ENCODE peak calls at places on chromosomes 7 and 10, in six cellular contexts. S is uterus, W is left ventricle myocardium inferior, M is epithelial cell of esophagus, J is transverse colon, Z is kidney epithelial cell. O is an unnamed sample.

GRCh38 chr7:93018666-93019065 is 99.1 kb downstream of the SAMD9 start:
- DNase-seq in S (no peak), W (no peak), M (no peak), J (no peak), Z (no peak), O (peak; percentile 54)

GRCh38 chr10:123530166-123530870 is 135.8 kb upstream of the GPR26 start:
- DNase-seq in S (no peak), W (no peak), M (no peak), J (no peak), Z (no peak), O (no peak)

GRCh38 chr10:120559800-120560199 is 102.8 kb downstream of the PLPP4 start:
- DNase-seq in S (no peak), W (no peak), M (no peak), J (no peak), Z (no peak), O (no peak)

GRCh38 chr10:17644485-17644964 is 574 bp downstream of the STAM start:
- DNase-seq in S (no peak), W (no peak), M (peak; percentile 32), J (no peak), Z (no peak), O (no peak)

GRCh38 chr10:75049316-75050285 is 61.9 kb upstream of the SAMD8 start:
- DNase-seq in S (peak; percentile 10), W (no peak), M (no peak), J (no peak), Z (no peak), O (no peak)

GRCh38 chr7:96217147-96217546 is 104.8 kb downstream of the SLC25A13 start:
- DNase-seq in S (no peak), W (no peak), M (no peak), J (no peak), Z (no peak), O (no peak)

GRCh38 chr7:137953043-137953691 is 48.7 kb downstream of the CREB3L2 start:
- DNase-seq in S (no peak), W (no peak), M (peak; percentile 52), J (no peak), Z (peak; percentile 78), O (no peak)

GRCh38 chr10:131790021-131790420 is 110.8 kb upstream of the PPP2R2D start:
- DNase-seq in S (no peak), W (no peak), M (no peak), J (no peak), Z (no peak), O (no peak)

GRCh38 chr7:137774793-137775201 is 72.0 kb downstream of the DGKI start:
- DNase-seq in S (no peak), W (no peak), M (peak; percentile 63), J (no peak), Z (peak; percentile 38), O (no peak)

GRCh38 chr7:98278936-98279335 is 2.5 kb upstream of the BRI3 start:
- DNase-seq in S (no peak), W (no peak), M (no peak), J (no peak), Z (no peak), O (no peak)

GRCh38 chr10:17273403-17273802 is 45.4 kb downstream of the VIM start:
- DNase-seq in S (no peak), W (no peak), M (peak; percentile 92), J (no peak), Z (peak; percentile 81), O (peak; percentile 19)

GRCh38 chr7:157004050-157004838 is 6.2 kb downstream of the MNX1 start:
- DNase-seq in S (no peak), W (no peak), M (peak; percentile 42), J (no peak), Z (no peak), O (no peak)

GRCh38 chr10:80488539-80489066 is 34.5 kb downstream of the TSPAN14 start:
- DNase-seq in S (no peak), W (no peak), M (peak; percentile 78), J (no peak), Z (no peak), O (no peak)

GRCh38 chr10:113644185-113645120 is 19.4 kb downstream of the NRAP start:
- DNase-seq in S (no peak), W (no peak), M (peak; percentile 16), J (peak; percentile 36), Z (no peak), O (no peak)

GRCh38 chr7:116698930-116699722 is 27.1 kb downstream of the MET start:
- DNase-seq in S (no peak), W (no peak), M (no peak), J (no peak), Z (no peak), O (no peak)

GRCh38 chr10:4533626-4534025 is 292.4 kb upstream of the AKR1E2 start:
- DNase-seq in S (no peak), W (no peak), M (peak; percentile 92), J (no peak), Z (no peak), O (no peak)

GRCh38 chr7:126016722-126017121 is 1087.1 kb upstream of the POT1 start:
- DNase-seq in S (no peak), W (no peak), M (no peak), J (no peak), Z (no peak), O (no peak)

GRCh38 chr7:25847331-25848070 is 304.5 kb upstream of the NFE2L3 start:
- DNase-seq in S (no peak), W (no peak), M (no peak), J (no peak), Z (no peak), O (no peak)

GRCh38 chr7:94062372-94062771 is 58.2 kb upstream of the BET1 start:
- DNase-seq in S (no peak), W (no peak), M (no peak), J (no peak), Z (no peak), O (no peak)

GRCh38 chr7:135490783-135491182 is 19.1 kb downstream of the CNOT4 start:
- DNase-seq in S (no peak), W (no peak), M (peak; percentile 64), J (no peak), Z (no peak), O (no peak)

GRCh38 chr7:28005848-28006233 is 174.8 kb downstream of the JAZF1 start:
- DNase-seq in S (no peak), W (no peak), M (no peak), J (no peak), Z (no peak), O (no peak)

GRCh38 chr7:36945612-36946400 is 221.5 kb upstream of the AOAH start:
- DNase-seq in S (no peak), W (no peak), M (no peak), J (peak; percentile 43), Z (no peak), O (no peak)

GRCh38 chr10:96840841-96841518 is 8.9 kb downstream of the LCOR start:
- DNase-seq in S (no peak), W (no peak), M (peak; percentile 84), J (no peak), Z (no peak), O (no peak)

GRCh38 chr10:96257944-96258343 is 13.4 kb downstream of the BLNK start:
- DNase-seq in S (no peak), W (no peak), M (no peak), J (no peak), Z (no peak), O (no peak)

GRCh38 chr10:69639291-69640195 is 9.5 kb downstream of the FAM241B start:
- DNase-seq in S (peak; percentile 46), W (peak; percentile 40), M (peak; percentile 83), J (peak; percentile 65), Z (peak; percentile 14), O (no peak)

GRCh38 chr10:76311752-76312699 is 880.6 kb downstream of the LRMDA start:
- DNase-seq in S (no peak), W (no peak), M (peak; percentile 49), J (no peak), Z (no peak), O (no peak)
- TF ChIP-seq CTCF in S (no peak), W (peak; percentile 58), M (peak; percentile 65), J (peak; percentile 39), Z (peak; percentile 56), O (peak; percentile 37)

GRCh38 chr7:41701542-41701941 is 1.3 kb downstream of the INHBA start:
- DNase-seq in S (no peak), W (no peak), M (no peak), J (no peak), Z (no peak), O (no peak)

GRCh38 chr7:41699532-41699931 is 3.4 kb downstream of the INHBA start:
- DNase-seq in S (no peak), W (no peak), M (no peak), J (no peak), Z (no peak), O (no peak)

GRCh38 chr7:41702635-41703371 is at the start of gene INHBA:
- DNase-seq in S (peak; percentile 48), W (no peak), M (peak; percentile 97), J (no peak), Z (peak; percentile 77), O (peak; percentile 95)

GRCh38 chr7:41700044-41700471 is 2.8 kb downstream of the INHBA start:
- DNase-seq in S (no peak), W (no peak), M (no peak), J (no peak), Z (no peak), O (no peak)

GRCh38 chr7:41701068-41701467 is 1.8 kb downstream of the INHBA start:
- DNase-seq in S (no peak), W (no peak), M (no peak), J (no peak), Z (no peak), O (no peak)
- H3K4me3 ChIP-seq in S (peak overlapping the region; percentile 60), W (peak overlapping the region; percentile 61), M (peak overlapping the region; percentile 48), J (no peak overlapping the region), Z (peak overlapping the region; percentile 55), O (peak overlapping the region; percentile 91)

DNA sequence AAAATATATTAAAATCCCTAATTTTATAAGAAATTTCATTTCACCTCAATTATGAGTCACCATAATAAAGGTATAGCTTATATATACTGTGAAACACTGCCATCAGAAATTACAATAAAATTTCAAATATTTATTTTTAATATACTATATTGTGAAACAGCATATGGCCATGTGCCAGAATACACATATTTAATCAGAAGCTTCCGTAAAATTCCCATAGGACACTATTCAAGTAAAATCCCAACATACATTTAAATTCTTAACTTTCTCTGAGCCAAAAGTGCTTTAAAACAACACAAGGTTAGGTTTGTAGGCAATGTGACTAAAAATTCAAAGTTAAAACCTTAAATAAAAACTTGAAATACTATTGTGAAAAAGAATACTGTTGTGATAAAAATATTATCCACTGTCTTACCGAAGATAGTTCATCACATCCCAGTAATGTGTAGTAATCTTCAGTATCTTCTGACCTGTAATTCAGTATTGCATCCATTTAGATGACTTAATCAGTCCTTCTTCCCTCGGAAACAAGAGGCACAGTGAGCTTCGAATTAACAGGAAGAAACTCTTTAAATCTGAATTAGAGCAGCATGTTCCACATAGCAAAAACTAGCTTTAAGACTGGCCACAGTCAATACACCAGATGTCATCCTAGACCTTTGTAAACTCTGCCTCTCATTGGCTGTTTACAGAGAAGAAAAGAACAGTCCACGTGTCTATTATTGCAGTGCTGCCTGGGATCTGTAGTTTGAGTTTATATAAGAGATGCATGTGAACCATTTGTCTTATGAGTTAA is at the start of gene DNAJC12:
- DNase-seq in S (no peak), W (no peak), M (peak; percentile 29), J (no peak), Z (no peak), O (no peak)
- TF ChIP-seq CTCF in S (no peak), W (no peak), M (no peak), J (no peak), Z (no peak), O (no peak)

DNA sequence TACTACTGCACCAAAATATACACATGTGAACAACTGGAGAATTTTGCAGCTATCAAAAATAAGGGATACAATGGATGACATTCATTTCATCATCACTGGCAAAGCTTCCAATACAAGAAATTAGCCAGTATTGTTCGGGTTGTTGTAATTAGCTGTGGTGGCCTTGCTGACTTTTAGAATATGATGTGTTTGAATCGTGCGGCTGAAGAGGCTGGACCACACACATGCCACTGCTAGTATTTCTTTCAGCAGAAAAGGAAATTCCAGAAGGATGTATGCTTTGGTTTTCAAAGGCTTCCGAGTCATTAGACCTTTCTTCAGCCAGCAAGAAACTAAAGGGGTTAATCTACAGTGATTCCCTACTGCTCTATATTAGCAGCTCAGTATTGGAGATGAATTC is 16.6 kb downstream of the RPP38 start:
- DNase-seq in S (no peak), W (no peak), M (no peak), J (no peak), Z (no peak), O (no peak)
- H3K4me3 ChIP-seq in S (no peak overlapping the region), W (no peak overlapping the region), M (no peak overlapping the region), J (no peak overlapping the region), Z (no peak overlapping the region), O (no peak overlapping the region)